ENCODE peak calls at places on chromosome 1, in six cellular contexts. A, M, Q, J, T and S are unnamed samples.

GRCh38 chr1:5884110-5884509 is 108.1 kb downstream of the NPHP4 start:
- DNase-seq in A (peak; percentile 30), M (no peak), Q (no peak), J (no peak), T (peak; percentile 43), S (no peak)

GRCh38 chr1:2449636-2450454 is 26.2 kb upstream of the PLCH2 start:
- DNase-seq in A (no peak), M (no peak), Q (no peak), J (no peak), T (no peak), S (no peak)

GRCh38 chr1:19341201-19342076 is 29.3 kb downstream of the SLC66A1 start:
- DNase-seq in A (peak; percentile 74), M (peak; percentile 61), Q (peak; percentile 66), J (peak; percentile 96), T (peak; percentile 84), S (peak; percentile 82)

GRCh38 chr1:45612941-45613579 is 10.8 kb downstream of the CCDC17 start:
- DNase-seq in A (no peak), M (no peak), Q (no peak), J (no peak), T (no peak), S (no peak)

GRCh38 chr1:25038699-25039098 is 108.6 kb upstream of the RUNX3 start:
- DNase-seq in A (no peak), M (no peak), Q (no peak), J (no peak), T (no peak), S (no peak)

GRCh38 chr1:2003564-2004131 is at the start of gene CFAP74:
- DNase-seq in A (no peak), M (no peak), Q (no peak), J (peak; percentile 96), T (no peak), S (no peak)

GRCh38 chr1:72000809-72001208 is 281.5 kb downstream of the NEGR1 start:
- DNase-seq in A (no peak), M (no peak), Q (no peak), J (no peak), T (no peak), S (no peak)

GRCh38 chr1:27007909-27008582 is 4.6 kb downstream of the TENT5B start:
- DNase-seq in A (peak; percentile 90), M (no peak), Q (no peak), J (peak; percentile 75), T (peak; percentile 92), S (no peak)

GRCh38 chr1:223771469-223771813 is 59.1 kb downstream of the CAPN2 start:
- DNase-seq in A (no peak), M (peak; percentile 3), Q (no peak), J (peak; percentile 20), T (no peak), S (no peak)

GRCh38 chr1:17893891-17894631 is 138.9 kb downstream of the ACTL8 start:
- DNase-seq in A (no peak), M (no peak), Q (no peak), J (no peak), T (no peak), S (no peak)

GRCh38 chr1:202122639-202123335 is at the start of gene GPR37L1:
- DNase-seq in A (peak; percentile 76), M (no peak), Q (no peak), J (peak; percentile 81), T (no peak), S (peak; percentile 87)

GRCh38 chr1:17239420-17239819 is 9.5 kb upstream of the PADI3 start:
- DNase-seq in A (no peak), M (peak; percentile 36), Q (no peak), J (peak; percentile 84), T (no peak), S (no peak)

GRCh38 chr1:41072051-41072450 is 50.5 kb upstream of the SLFNL1 start:
- DNase-seq in A (no peak), M (no peak), Q (no peak), J (no peak), T (no peak), S (no peak)

GRCh38 chr1:179016694-179017382 is 8.9 kb upstream of the FAM20B start:
- DNase-seq in A (peak; percentile 92), M (peak; percentile 81), Q (no peak), J (no peak), T (peak; percentile 95), S (peak; percentile 93)

GRCh38 chr1:186244825-186245224 is 130.2 kb downstream of the TPR start:
- DNase-seq in A (no peak), M (no peak), Q (no peak), J (peak; percentile 52), T (no peak), S (no peak)

GRCh38 chr1:18955442-18956188 is 861 bp downstream of the IFFO2 start:
- DNase-seq in A (peak; percentile 73), M (no peak), Q (peak; percentile 61), J (peak; percentile 70), T (peak; percentile 87), S (no peak)

GRCh38 chr1:5971471-5972197 is 20.6 kb downstream of the NPHP4 start:
- DNase-seq in A (no peak), M (no peak), Q (no peak), J (no peak), T (peak; percentile 32), S (peak; percentile 55)

GRCh38 chr1:203746281-203746680 is 18.7 kb upstream of the LAX1 start:
- DNase-seq in A (no peak), M (no peak), Q (no peak), J (no peak), T (no peak), S (no peak)

GRCh38 chr1:201149400-201149799 is 4.9 kb downstream of the TMEM9 start:
- DNase-seq in A (no peak), M (no peak), Q (no peak), J (no peak), T (no peak), S (peak; percentile 5)

GRCh38 chr1:208219659-208220282 is 24.4 kb downstream of the PLXNA2 start:
- DNase-seq in A (peak; percentile 71), M (peak; percentile 81), Q (no peak), J (no peak), T (peak; percentile 88), S (peak; percentile 84)

GRCh38 chr1:14869197-14869596 is 270.7 kb downstream of the KAZN start:
- DNase-seq in A (no peak), M (no peak), Q (no peak), J (no peak), T (no peak), S (no peak)

GRCh38 chr1:202017385-202018225 is 7.2 kb downstream of the ELF3 start:
- DNase-seq in A (peak; percentile 74), M (no peak), Q (no peak), J (no peak), T (peak; percentile 64), S (no peak)

GRCh38 chr1:168623838-168624237 is 47.4 kb downstream of the XCL1 start:
- DNase-seq in A (no peak), M (no peak), Q (no peak), J (no peak), T (no peak), S (no peak)

GRCh38 chr1:50368179-50369007 is 54.9 kb downstream of the DMRTA2 start:
- DNase-seq in A (no peak), M (no peak), Q (no peak), J (peak; percentile 92), T (no peak), S (no peak)

GRCh38 chr1:41021526-41022308 is at the start of gene SLFNL1:
- DNase-seq in A (no peak), M (peak; percentile 57), Q (no peak), J (peak; percentile 70), T (peak; percentile 81), S (no peak)

GRCh38 chr1:56446531-56447098 is 132.7 kb downstream of the PLPP3 start:
- DNase-seq in A (no peak), M (peak; percentile 42), Q (no peak), J (no peak), T (no peak), S (no peak)

GRCh38 chr1:205582471-205583291 is 49.1 kb downstream of the ELK4 start:
- DNase-seq in A (no peak), M (peak; percentile 41), Q (no peak), J (no peak), T (peak; percentile 82), S (peak; percentile 71)

GRCh38 chr1:181033799-181034391 is at the start of gene MR1:
- DNase-seq in A (no peak), M (no peak), Q (peak; percentile 87), J (no peak), T (no peak), S (no peak)

GRCh38 chr1:192763243-192763642 is 45.6 kb upstream of the RGS2 start:
- DNase-seq in A (no peak), M (no peak), Q (no peak), J (no peak), T (no peak), S (no peak)

GRCh38 chr1:165742194-165742593 is 26.5 kb downstream of the TMCO1 start:
- DNase-seq in A (no peak), M (no peak), Q (no peak), J (no peak), T (no peak), S (no peak)

GRCh38 chr1:165734906-165735305 is 33.8 kb downstream of the TMCO1 start:
- DNase-seq in A (no peak), M (no peak), Q (no peak), J (no peak), T (no peak), S (no peak)

GRCh38 chr1:165737196-165737595 is 31.5 kb downstream of the TMCO1 start:
- DNase-seq in A (no peak), M (no peak), Q (no peak), J (no peak), T (no peak), S (no peak)

GRCh38 chr1:165738794-165739193 is 29.9 kb downstream of the TMCO1 start:
- DNase-seq in A (no peak), M (no peak), Q (no peak), J (no peak), T (no peak), S (no peak)
- H3K4me3 ChIP-seq in A (no peak overlapping the region), M (no peak overlapping the region), Q (no peak overlapping the region), J (no peak overlapping the region), T (no peak overlapping the region), S (no peak overlapping the region)

GRCh38 chr1:30877205-30877912 is 31.2 kb downstream of the SDC3 start:
- DNase-seq in A (peak; percentile 81), M (peak; percentile 69), Q (no peak), J (no peak), T (peak; percentile 90), S (peak; percentile 91)
- H3K27ac ChIP-seq in A (peak overlapping the region; percentile 46), M (peak overlapping the region; percentile 38), Q (no peak overlapping the region), J (no peak overlapping the region), T (no peak overlapping the region), S (no peak overlapping the region)

GRCh38 chr1:161130266-161130665 is 2.2 kb downstream of the DEDD start:
- DNase-seq in A (no peak), M (no peak), Q (no peak), J (no peak), T (no peak), S (no peak)
- H3K4me3 ChIP-seq in A (no peak overlapping the region), M (no peak overlapping the region), Q (no peak overlapping the region), J (no peak overlapping the region), T (no peak overlapping the region), S (no peak overlapping the region)

DNA sequence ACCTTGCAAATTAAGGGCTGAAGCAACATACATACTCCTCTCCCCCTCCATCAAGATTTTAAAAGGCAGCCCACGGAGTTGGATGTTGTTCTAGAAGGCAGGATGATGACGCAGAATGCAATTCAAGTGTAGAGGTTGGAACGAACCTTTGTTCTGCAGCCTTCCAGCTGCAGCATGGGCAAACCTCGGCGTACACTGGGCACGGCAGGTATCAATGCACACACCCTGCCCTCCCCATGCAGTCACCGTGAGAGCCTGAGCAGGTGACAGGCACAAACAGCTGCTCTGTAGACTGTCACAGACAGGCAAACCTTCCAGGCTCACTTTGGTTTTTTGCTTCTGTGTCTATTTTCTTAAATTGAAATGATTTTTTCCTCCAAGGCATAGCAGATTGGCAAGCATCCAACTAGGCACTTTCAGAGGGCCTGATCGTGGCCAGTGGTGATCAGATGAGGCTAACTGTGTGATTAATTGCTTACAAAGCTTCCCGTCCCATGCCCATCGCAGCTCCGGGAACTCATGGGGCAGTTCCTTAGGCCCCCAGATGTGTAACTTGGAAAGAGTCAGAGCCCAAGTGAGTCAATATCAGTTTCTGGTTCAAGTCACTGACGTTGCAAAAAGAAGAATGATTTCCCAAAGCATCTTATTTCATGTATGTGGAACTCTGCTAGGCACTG is 82.3 kb downstream of the ITPKB start:
- DNase-seq in A (no peak), M (no peak), Q (peak; percentile 63), J (no peak), T (peak; percentile 49), S (peak; percentile 80)
- H3K27ac ChIP-seq in A (peak overlapping the region; percentile 59), M (no peak overlapping the region), Q (no peak overlapping the region), J (no peak overlapping the region), T (no peak overlapping the region), S (peak overlapping the region; percentile 28)